ENCODE peak calls at places on chromosomes 7 and 10, in four cellular contexts. Z is GM13977, V is HEK293T, Y is foreskin fibroblast. P is an unnamed sample.

GRCh38 chr7:17099083-17099973 is 199.1 kb upstream of the AHR start:
- DNase-seq in Z (no peak), V (no peak), Y (peak; percentile 58), P (no peak)

GRCh38 chr7:94561841-94562514 is 52.4 kb downstream of the CASD1 start:
- DNase-seq in Z (no peak), V (no peak), Y (peak; percentile 56), P (no peak)

GRCh38 chr7:36301914-36302771 is 87.5 kb upstream of the ANLN start:
- DNase-seq in Z (no peak), V (no peak), Y (no peak), P (no peak)

GRCh38 chr10:62638062-62638477 is 166.4 kb upstream of the ADO start:
- DNase-seq in Z (no peak), V (no peak), Y (peak; percentile 24), P (no peak)

GRCh38 chr7:145698526-145699262 is 417.9 kb upstream of the CNTNAP2 start:
- DNase-seq in Z (no peak), V (no peak), Y (no peak), P (no peak)

GRCh38 chr10:36794981-36795380 is 330.4 kb upstream of the ANKRD30A start:
- DNase-seq in Z (no peak), V (no peak), Y (no peak), P (no peak)

GRCh38 chr10:122457934-122458333 is 3.4 kb upstream of the HTRA1 start:
- DNase-seq in Z (no peak), V (no peak), Y (no peak), P (no peak)

GRCh38 chr10:3735175-3735574 is 49.8 kb downstream of the KLF6 start:
- DNase-seq in Z (no peak), V (no peak), Y (no peak), P (no peak)

GRCh38 chr7:70408477-70408876 is 723.5 kb upstream of the GALNT17 start:
- DNase-seq in Z (no peak), V (no peak), Y (no peak), P (no peak)

GRCh38 chr10:109886037-109886787 is 37.1 kb downstream of the XPNPEP1 start:
- DNase-seq in Z (no peak), V (no peak), Y (no peak), P (no peak)

GRCh38 chr7:44378744-44379143 is 53.4 kb upstream of the CAMK2B start:
- DNase-seq in Z (no peak), V (no peak), Y (peak; percentile 92), P (no peak)

GRCh38 chr7:67407351-67407750 is 410.7 kb downstream of the TYW1 start:
- DNase-seq in Z (no peak), V (no peak), Y (no peak), P (no peak)